ENCODE peak calls at places on chromosomes 2 and 18, in ten cellular contexts. B, T, K, E, D, N, X, Z, C and J are unnamed samples.

GRCh38 chr18:45505497-45506206 is 109.6 kb upstream of the SLC14A2 start:
- DNase-seq in T (no peak), X (no peak), K (no peak), C (no peak), Z (no peak), N (no peak), D (no peak), B (no peak), E (no peak), J (no peak)

GRCh38 chr2:50953021-50953420 is 78.9 kb downstream of the NRXN1 start:
- DNase-seq in E (no peak), D (no peak), X (no peak), B (no peak), T (no peak), C (no peak), Z (no peak), N (no peak), K (no peak), J (no peak)

GRCh38 chr18:74571895-74572680 is 25.6 kb upstream of the ZNF407 start:
- DNase-seq in X (no peak), C (no peak), B (no peak), E (no peak), K (no peak), D (no peak), N (no peak), T (no peak), Z (no peak), J (no peak)

GRCh38 chr2:8465560-8465959 is 216.3 kb upstream of the ID2 start:
- DNase-seq in T (peak), X (no peak), E (no peak), D (no peak), C (no peak), N (no peak), B (no peak), K (no peak), Z (no peak), J (no peak)

GRCh38 chr2:31347788-31348187 is 66.8 kb downstream of the XDH start:
- DNase-seq in K (no peak), T (no peak), E (no peak), X (no peak), Z (no peak), B (no peak), N (no peak), C (no peak), D (no peak), J (no peak)

GRCh38 chr2:201404699-201405275 is 46.5 kb downstream of the TRAK2 start:
- DNase-seq in Z (no peak), X (no peak), D (no peak), N (no peak), E (no peak), K (no peak), B (no peak), T (no peak), C (no peak), J (no peak)

GRCh38 chr2:69046221-69046662 is 33.3 kb downstream of the ANTXR1 start:
- DNase-seq in X (no peak), T (no peak), Z (no peak), C (no peak), D (no peak), K (no peak), B (no peak), E (no peak), N (no peak), J (no peak)

GRCh38 chr18:38456253-38456652 is 890.7 kb upstream of the CELF4 start:
- DNase-seq in T (no peak), E (no peak), D (no peak), B (no peak), X (no peak), K (no peak), Z (no peak), N (no peak), C (no peak), J (no peak)

GRCh38 chr2:208031608-208032019 is 6.3 kb upstream of the PLEKHM3 start:
- DNase-seq in T (no peak), K (no peak), X (no peak), E (no peak), C (no peak), D (no peak), N (no peak), Z (no peak), B (no peak), J (peak)

GRCh38 chr2:10890706-10891270 is 20.9 kb upstream of the KCNF1 start:
- DNase-seq in N (no peak), Z (no peak), E (no peak), T (no peak), C (no peak), X (no peak), B (no peak), K (no peak), D (no peak), J (no peak)

GRCh38 chr2:3563521-3563976 is 5.4 kb upstream of the RNASEH1 start:
- DNase-seq in B (no peak), E (no peak), Z (no peak), N (no peak), D (no peak), K (no peak), X (no peak), C (no peak), T (no peak), J (no peak)

GRCh38 chr2:98356729-98357128 is 10.5 kb downstream of the CNGA3 start:
- DNase-seq in Z (no peak), X (no peak), N (no peak), C (no peak), D (no peak), E (no peak), B (no peak), K (no peak), T (no peak), J (no peak)

GRCh38 chr2:167784071-167784400 is 463.4 kb downstream of the STK39 start:
- DNase-seq in B (no peak), E (no peak), N (no peak), Z (no peak), K (no peak), C (no peak), X (no peak), D (no peak), T (no peak), J (no peak)

GRCh38 chr2:27638709-27639108 is 9.9 kb downstream of the GPN1 start:
- DNase-seq in T (no peak), N (peak), X (no peak), D (no peak), B (no peak), K (no peak), C (no peak), Z (no peak), E (no peak), J (no peak)

GRCh38 chr2:156331572-156332451 is 709 bp downstream of the NR4A2 start:
- DNase-seq in Z (no peak), K (peak), B (no peak), X (no peak), T (peak), N (peak), E (peak), D (peak), C (peak), J (peak)

GRCh38 chr2:8289111-8289510 is 392.7 kb upstream of the ID2 start:
- DNase-seq in C (no peak), Z (no peak), N (no peak), D (no peak), K (no peak), T (no peak), X (no peak), B (no peak), E (no peak), J (no peak)

GRCh38 chr2:19171409-19171808 is 187.0 kb downstream of the OSR1 start:
- DNase-seq in C (no peak), K (no peak), Z (no peak), T (no peak), B (no peak), X (no peak), E (no peak), N (no peak), D (no peak), J (no peak)

GRCh38 chr2:174730530-174731018 is 33.7 kb downstream of the CHRNA1 start:
- DNase-seq in D (no peak), Z (no peak), N (no peak), C (no peak), E (no peak), X (no peak), B (no peak), K (no peak), T (no peak), J (no peak)

GRCh38 chr2:150917956-150918713 is 343.5 kb downstream of the RBM43 start:
- DNase-seq in C (no peak), K (no peak), E (no peak), T (no peak), N (no peak), D (no peak), X (no peak), B (no peak), Z (no peak), J (no peak)

GRCh38 chr2:68411397-68412126 is 46.5 kb downstream of the PLEK start:
- DNase-seq in D (no peak), X (no peak), C (peak), N (no peak), K (no peak), T (no peak), E (no peak), Z (no peak), B (no peak), J (no peak)